ENCODE peak calls at places on chromosome 4, in four cellular contexts. P is endothelial cell of umbilical vein, W is HCT116, R is suprapubic skin. K is an unnamed sample.

GRCh38 chr4:130747842-130748241 is 1651.9 kb downstream of the C4orf33 start:
- DNase-seq in P (no peak), R (no peak), W (peak; percentile 1), K (no peak)

GRCh38 chr4:140718240-140718639 is 37.9 kb downstream of the TBC1D9 start:
- DNase-seq in P (peak; percentile 84), W (no peak), R (no peak), K (no peak)

GRCh38 chr4:118769152-118769551 is 66.8 kb downstream of the SEC24D start:
- DNase-seq in R (no peak), W (no peak), P (no peak), K (no peak)

GRCh38 chr4:83231620-83232056 is 53.0 kb downstream of the COQ2 start:
- DNase-seq in P (no peak), R (no peak), W (no peak), K (no peak)

GRCh38 chr4:2537011-2537830 is 774 bp downstream of the FAM193A start:
- DNase-seq in P (peak; percentile 59), R (no peak), W (no peak), K (no peak)

GRCh38 chr4:123418486-123418931 is 21.9 kb downstream of the SPRY1 start:
- DNase-seq in R (no peak), P (peak; percentile 82), W (no peak), K (no peak)

GRCh38 chr4:121062466-121062975 is 9.8 kb downstream of the NDNF start:
- DNase-seq in W (no peak), P (no peak), R (no peak), K (no peak)

GRCh38 chr4:78551420-78552351 is at the start of gene ANXA3:
- DNase-seq in P (peak; percentile 39), W (no peak), R (no peak), K (no peak)

GRCh38 chr4:165096776-165097175 is 15.9 kb downstream of the TMEM192 start:
- DNase-seq in W (no peak), R (no peak), P (peak; percentile 20), K (no peak)

GRCh38 chr4:173958445-173958844 is 325.0 kb downstream of the FBXO8 start:
- DNase-seq in R (no peak), W (no peak), P (no peak), K (no peak)

GRCh38 chr4:8819421-8820177 is 52.0 kb downstream of the HMX1 start:
- DNase-seq in R (peak; percentile 37), P (no peak), W (no peak), K (no peak)

GRCh38 chr4:169885893-169886292 is 128.1 kb upstream of the HPF1 start:
- DNase-seq in W (no peak), R (no peak), P (no peak), K (no peak)

GRCh38 chr4:122798101-122798500 is 28.5 kb upstream of the FGF2 start:
- DNase-seq in R (no peak), W (no peak), P (peak; percentile 84), K (no peak)

GRCh38 chr4:183729430-183730328 is 70.6 kb downstream of the TRAPPC11 start:
- DNase-seq in P (no peak), R (no peak), W (no peak), K (no peak)

GRCh38 chr4:169251291-169252235 is 19.2 kb downstream of the SH3RF1 start:
- DNase-seq in R (no peak), P (peak; percentile 58), W (peak; percentile 89), K (no peak)

GRCh38 chr4:2689825-2690700 is 66.1 kb downstream of the TNIP2 start:
- DNase-seq in R (no peak), P (no peak), W (no peak), K (no peak)

GRCh38 chr4:79661196-79661595 is 253.2 kb upstream of the GK2 start:
- DNase-seq in R (no peak), P (no peak), W (no peak), K (no peak)

GRCh38 chr4:168384437-168385141 is 66.0 kb upstream of the DDX60 start:
- DNase-seq in W (no peak), P (peak; percentile 96), R (no peak), K (no peak)

GRCh38 chr4:153115322-153116100 is 88.7 kb upstream of the TRIM2 start:
- DNase-seq in P (peak; percentile 38), R (no peak), W (peak; percentile 46), K (peak; percentile 43)

GRCh38 chr4:118032691-118033090 is 1.6 kb upstream of the NDST3 start:
- DNase-seq in W (peak; percentile 29), P (peak; percentile 2), R (no peak), K (no peak)

GRCh38 chr4:138938371-138938699 is 77.2 kb upstream of the NOCT start:
- DNase-seq in P (peak; percentile 59), W (peak; percentile 27), R (no peak), K (peak; percentile 32)

GRCh38 chr4:129246850-129247542 is 151.0 kb downstream of the C4orf33 start:
- DNase-seq in P (no peak), W (no peak), R (no peak), K (no peak)

GRCh38 chr4:142120921-142121320 is 484.5 kb downstream of the IL15 start:
- DNase-seq in R (no peak), W (no peak), P (no peak), K (no peak)

GRCh38 chr4:123453006-123453685 is 56.6 kb downstream of the SPRY1 start:
- DNase-seq in P (no peak), R (no peak), W (no peak), K (no peak)

GRCh38 chr4:3112241-3112978 is 37.9 kb downstream of the HTT start:
- DNase-seq in P (peak; percentile 39), W (no peak), R (no peak), K (no peak)

GRCh38 chr4:55297346-55297745 is 48.7 kb upstream of the SRD5A3 start:
- DNase-seq in W (no peak), R (no peak), P (no peak), K (no peak)

GRCh38 chr4:10117424-10118354 is 1.1 kb upstream of the WDR1 start:
- DNase-seq in W (no peak), P (peak; percentile 58), R (no peak), K (no peak)

GRCh38 chr4:41448935-41449334 is 89.0 kb upstream of the LIMCH1 start:
- DNase-seq in R (no peak), P (no peak), W (no peak), K (no peak)

GRCh38 chr4:187617117-187617516 is 378.5 kb upstream of the ZFP42 start:
- DNase-seq in R (no peak), P (no peak), W (no peak), K (no peak)

GRCh38 chr4:19803406-19803805 is 448.3 kb upstream of the SLIT2 start:
- DNase-seq in W (no peak), R (no peak), P (peak; percentile 9), K (no peak)

GRCh38 chr4:99816611-99817309 is at the start of gene DAPP1:
- DNase-seq in P (no peak), W (no peak), R (peak; percentile 82), K (no peak)

GRCh38 chr4:172758586-172759340 is 409.8 kb upstream of the GALNT7 start:
- DNase-seq in R (no peak), W (no peak), P (no peak), K (peak; percentile 28)

GRCh38 chr4:169210516-169211108 is 60.1 kb downstream of the SH3RF1 start:
- DNase-seq in W (no peak), R (no peak), P (no peak), K (no peak)

GRCh38 chr4:71004281-71004851 is 10.9 kb downstream of the DCK start:
- DNase-seq in R (no peak), W (no peak), P (no peak), K (no peak)

GRCh38 chr4:42519803-42520417 is 122.6 kb downstream of the SHISA3 start:
- DNase-seq in P (peak; percentile 74), R (no peak), W (peak; percentile 28), K (peak; percentile 20)

GRCh38 chr4:36794716-36795115 is 449.8 kb upstream of the NWD2 start:
- DNase-seq in W (no peak), R (no peak), P (no peak), K (no peak)

GRCh38 chr4:182916483-182917181 is 554 bp downstream of the DCTD start:
- DNase-seq in W (no peak), R (no peak), P (peak; percentile 53), K (no peak)

DNA sequence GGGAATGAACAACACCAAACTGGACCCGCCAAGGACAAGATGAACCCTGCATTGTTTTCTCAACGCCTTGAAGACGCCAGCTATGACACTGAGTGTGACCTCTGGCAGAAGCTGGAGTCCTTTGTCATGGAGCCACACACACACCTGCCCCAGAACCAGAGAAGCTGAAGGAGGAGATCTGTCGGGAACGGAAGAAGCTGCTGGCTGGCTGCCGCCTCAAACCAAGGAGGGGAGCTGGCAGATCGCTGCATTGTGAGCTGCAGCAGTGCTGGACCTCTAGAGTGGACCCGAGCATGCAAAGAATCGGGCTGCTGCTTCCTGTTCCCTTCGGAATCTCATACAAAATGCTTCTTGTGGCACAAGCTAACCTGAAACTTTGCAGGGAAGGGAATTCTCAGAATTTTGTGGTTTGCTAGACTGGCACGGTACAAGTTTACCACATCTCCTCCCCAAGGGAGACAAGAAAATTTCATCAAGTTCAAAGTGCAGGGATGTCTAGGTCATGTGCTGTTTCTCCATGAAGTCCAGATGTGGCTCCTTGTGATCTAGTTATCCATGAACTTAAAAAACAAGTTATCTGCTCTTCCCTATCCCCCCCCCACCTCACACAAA is 23.4 kb upstream of the GLRB start:
- DNase-seq in P (no peak), W (no peak), R (no peak), K (no peak)
- TF ChIP-seq POLR2AphosphoS5 in P (no peak), W (no peak), R (no peak), K (no peak)

GRCh38 chr4:150583287-150584197 is 1.6 kb downstream of the MAB21L2 start:
- DNase-seq in R (no peak), P (peak; percentile 26), W (no peak), K (no peak)
- H3K4me1 ChIP-seq in R (no peaks in the 10 kb centered on the region), P (no peaks in the 10 kb centered on the region), W (no peaks in the 10 kb centered on the region), K (no peaks in the 10 kb centered on the region)

DNA sequence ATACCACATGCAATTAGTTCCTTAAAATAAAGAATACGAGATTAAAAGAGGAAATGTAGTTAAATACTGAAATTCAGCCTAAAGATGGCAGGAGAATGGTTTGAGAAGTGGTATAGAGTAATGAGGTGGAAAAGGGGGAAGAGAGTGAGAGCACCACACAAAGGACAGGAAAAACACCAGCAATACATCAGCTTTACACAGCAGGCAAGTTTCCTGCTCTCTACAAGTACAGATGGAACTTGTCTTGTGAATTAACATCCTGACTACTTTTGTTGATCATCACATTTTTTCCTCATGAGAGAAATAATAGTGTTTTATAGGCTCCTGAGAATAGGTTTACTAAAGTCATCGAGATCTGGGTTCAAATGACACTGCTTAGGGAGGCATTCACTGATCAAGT is 2.9 kb upstream of the UNC5C start:
- DNase-seq in R (no peak), W (no peak), P (no peak), K (no peak)
- H3K27me3 ChIP-seq in R (peaks cover 44% of the 10 kb centered on the region), W (no peaks in the 10 kb centered on the region), P (peaks cover 45% of the 10 kb centered on the region), K (no peaks in the 10 kb centered on the region)

GRCh38 chr4:66574145-66574978 is 904.1 kb upstream of the EPHA5 start:
- DNase-seq in W (no peak), R (no peak), P (no peak), K (no peak)
- TF ChIP-seq POLR2AphosphoS5 in W (no peak), R (no peak), P (no peak), K (no peak)